ENCODE peak calls at places on chromosome 13, in four cellular contexts. One of them, this sample, is unnamed.

GRCh38 chr13:21799671-21800070 is 128.8 kb downstream of the FGF9 start:
- DNase-seq in cardiac fibroblast: no peak
- DNase-seq in astrocyte of the spinal cord: no peak
- DNase-seq in stomach: no peak
- DNase-seq in this sample: no peak

GRCh38 chr13:21925720-21926119 is 254.8 kb downstream of the FGF9 start:
- DNase-seq in cardiac fibroblast: no peak
- DNase-seq in stomach: no peak
- DNase-seq in astrocyte of the spinal cord: no peak
- DNase-seq in this sample: no peak

GRCh38 chr13:93535256-93535655 is 308.6 kb downstream of the GPC6 start:
- DNase-seq in cardiac fibroblast: peak
- DNase-seq in stomach: no peak
- DNase-seq in astrocyte of the spinal cord: peak
- DNase-seq in this sample: peak

GRCh38 chr13:77386880-77387606 is 60.1 kb upstream of the MYCBP2 start:
- DNase-seq in astrocyte of the spinal cord: peak
- DNase-seq in stomach: no peak
- DNase-seq in cardiac fibroblast: peak
- DNase-seq in this sample: no peak

GRCh38 chr13:106287351-106287750 is 248.1 kb downstream of the EFNB2 start:
- DNase-seq in stomach: no peak
- DNase-seq in cardiac fibroblast: no peak
- DNase-seq in astrocyte of the spinal cord: no peak
- DNase-seq in this sample: no peak

GRCh38 chr13:112859128-112859816 is 109.7 kb upstream of the MCF2L start:
- DNase-seq in stomach: no peak
- DNase-seq in astrocyte of the spinal cord: no peak
- DNase-seq in cardiac fibroblast: no peak
- DNase-seq in this sample: no peak

GRCh38 chr13:102724923-102725322 is 30.1 kb upstream of the METTL21C start:
- DNase-seq in astrocyte of the spinal cord: peak
- DNase-seq in stomach: no peak
- DNase-seq in cardiac fibroblast: peak
- DNase-seq in this sample: peak

GRCh38 chr13:113114511-113115362 is 7.9 kb upstream of the F10 start:
- DNase-seq in astrocyte of the spinal cord: no peak
- DNase-seq in cardiac fibroblast: no peak
- DNase-seq in stomach: peak
- DNase-seq in this sample: no peak

GRCh38 chr13:95624020-95624419 is 20.5 kb downstream of the DZIP1 start:
- DNase-seq in stomach: no peak
- DNase-seq in cardiac fibroblast: peak
- DNase-seq in astrocyte of the spinal cord: peak
- DNase-seq in this sample: peak

GRCh38 chr13:43728411-43728810 is 58.4 kb downstream of the ENOX1 start:
- DNase-seq in stomach: no peak
- DNase-seq in cardiac fibroblast: no peak
- DNase-seq in astrocyte of the spinal cord: no peak
- DNase-seq in this sample: no peak

GRCh38 chr13:99856021-99856420 is 115.5 kb downstream of the ZIC5 start:
- DNase-seq in astrocyte of the spinal cord: no peak
- DNase-seq in cardiac fibroblast: no peak
- DNase-seq in stomach: no peak
- DNase-seq in this sample: no peak

GRCh38 chr13:30881191-30881651 is 24.9 kb upstream of the MEDAG start:
- DNase-seq in cardiac fibroblast: peak
- DNase-seq in astrocyte of the spinal cord: no peak
- DNase-seq in stomach: no peak
- DNase-seq in this sample: no peak

GRCh38 chr13:31485183-31485582 is 254.1 kb upstream of the RXFP2 start:
- DNase-seq in stomach: no peak
- DNase-seq in cardiac fibroblast: peak
- DNase-seq in astrocyte of the spinal cord: no peak
- DNase-seq in this sample: peak

GRCh38 chr13:49238621-49239020 is 9.1 kb upstream of the CDADC1 start:
- DNase-seq in stomach: no peak
- DNase-seq in cardiac fibroblast: no peak
- DNase-seq in astrocyte of the spinal cord: no peak
- DNase-seq in this sample: no peak

GRCh38 chr13:113765241-113765910 is 6.3 kb downstream of the TMEM255B start:
- DNase-seq in stomach: no peak
- DNase-seq in astrocyte of the spinal cord: no peak
- DNase-seq in cardiac fibroblast: no peak
- DNase-seq in this sample: no peak

GRCh38 chr13:52851153-52851962 is 2.9 kb upstream of the PCDH8 start:
- DNase-seq in stomach: peak
- DNase-seq in astrocyte of the spinal cord: peak
- DNase-seq in cardiac fibroblast: peak
- DNase-seq in this sample: no peak

GRCh38 chr13:113647351-113648217 is 10.4 kb downstream of the ATP4B start:
- DNase-seq in astrocyte of the spinal cord: peak
- DNase-seq in cardiac fibroblast: peak
- DNase-seq in stomach: peak
- DNase-seq in this sample: peak

GRCh38 chr13:29993716-29994488 is 143.5 kb upstream of the UBL3 start:
- DNase-seq in cardiac fibroblast: no peak
- DNase-seq in astrocyte of the spinal cord: peak
- DNase-seq in stomach: no peak
- DNase-seq in this sample: peak

GRCh38 chr13:65789815-65790214 is 1440.3 kb downstream of the PCDH9 start:
- DNase-seq in cardiac fibroblast: peak
- DNase-seq in astrocyte of the spinal cord: peak
- DNase-seq in stomach: no peak
- DNase-seq in this sample: peak

GRCh38 chr13:110000534-110001345 is 214.4 kb upstream of the IRS2 start:
- DNase-seq in cardiac fibroblast: no peak
- DNase-seq in astrocyte of the spinal cord: no peak
- DNase-seq in stomach: no peak
- DNase-seq in this sample: no peak

GRCh38 chr13:22893149-22893548 is 287.6 kb upstream of the SGCG start:
- DNase-seq in cardiac fibroblast: no peak
- DNase-seq in astrocyte of the spinal cord: no peak
- DNase-seq in stomach: no peak
- DNase-seq in this sample: no peak

GRCh38 chr13:36767276-36767675 is 51.7 kb upstream of the RFXAP start:
- DNase-seq in cardiac fibroblast: no peak
- DNase-seq in stomach: no peak
- DNase-seq in astrocyte of the spinal cord: no peak
- DNase-seq in this sample: no peak

GRCh38 chr13:95644611-95645052 is at the start of gene DZIP1:
- DNase-seq in astrocyte of the spinal cord: peak
- DNase-seq in stomach: peak
- DNase-seq in cardiac fibroblast: peak
- DNase-seq in this sample: peak

GRCh38 chr13:19681517-19681916 is 48.1 kb downstream of the MPHOSPH8 start:
- DNase-seq in stomach: no peak
- DNase-seq in cardiac fibroblast: no peak
- DNase-seq in astrocyte of the spinal cord: peak
- DNase-seq in this sample: no peak

GRCh38 chr13:43132228-43132627 is 108.8 kb downstream of the DNAJC15 start:
- DNase-seq in astrocyte of the spinal cord: peak
- DNase-seq in stomach: peak
- DNase-seq in cardiac fibroblast: peak
- DNase-seq in this sample: peak

GRCh38 chr13:103066991-103067390 is 774 bp upstream of the SLC10A2 start:
- DNase-seq in stomach: no peak
- DNase-seq in astrocyte of the spinal cord: no peak
- DNase-seq in cardiac fibroblast: no peak
- DNase-seq in this sample: no peak

GRCh38 chr13:79593611-79594275 is 112.8 kb downstream of the NDFIP2 start:
- DNase-seq in stomach: no peak
- DNase-seq in astrocyte of the spinal cord: peak
- DNase-seq in cardiac fibroblast: peak
- DNase-seq in this sample: peak

GRCh38 chr13:50187352-50188029 is 172.2 kb downstream of the KCNRG start:
- DNase-seq in cardiac fibroblast: no peak
- DNase-seq in stomach: no peak
- DNase-seq in astrocyte of the spinal cord: no peak
- DNase-seq in this sample: no peak

GRCh38 chr13:101835920-101836319 is 383.4 kb downstream of the ITGBL1 start:
- DNase-seq in cardiac fibroblast: no peak
- DNase-seq in astrocyte of the spinal cord: no peak
- DNase-seq in stomach: no peak
- DNase-seq in this sample: no peak

GRCh38 chr13:58876473-58876872 is 1244.9 kb downstream of the PCDH17 start:
- DNase-seq in astrocyte of the spinal cord: no peak
- DNase-seq in stomach: no peak
- DNase-seq in cardiac fibroblast: no peak
- DNase-seq in this sample: no peak

GRCh38 chr13:81446441-81446840 is 1105.5 kb upstream of the SPRY2 start:
- DNase-seq in cardiac fibroblast: no peak
- DNase-seq in astrocyte of the spinal cord: no peak
- DNase-seq in stomach: no peak
- DNase-seq in this sample: peak

DNA sequence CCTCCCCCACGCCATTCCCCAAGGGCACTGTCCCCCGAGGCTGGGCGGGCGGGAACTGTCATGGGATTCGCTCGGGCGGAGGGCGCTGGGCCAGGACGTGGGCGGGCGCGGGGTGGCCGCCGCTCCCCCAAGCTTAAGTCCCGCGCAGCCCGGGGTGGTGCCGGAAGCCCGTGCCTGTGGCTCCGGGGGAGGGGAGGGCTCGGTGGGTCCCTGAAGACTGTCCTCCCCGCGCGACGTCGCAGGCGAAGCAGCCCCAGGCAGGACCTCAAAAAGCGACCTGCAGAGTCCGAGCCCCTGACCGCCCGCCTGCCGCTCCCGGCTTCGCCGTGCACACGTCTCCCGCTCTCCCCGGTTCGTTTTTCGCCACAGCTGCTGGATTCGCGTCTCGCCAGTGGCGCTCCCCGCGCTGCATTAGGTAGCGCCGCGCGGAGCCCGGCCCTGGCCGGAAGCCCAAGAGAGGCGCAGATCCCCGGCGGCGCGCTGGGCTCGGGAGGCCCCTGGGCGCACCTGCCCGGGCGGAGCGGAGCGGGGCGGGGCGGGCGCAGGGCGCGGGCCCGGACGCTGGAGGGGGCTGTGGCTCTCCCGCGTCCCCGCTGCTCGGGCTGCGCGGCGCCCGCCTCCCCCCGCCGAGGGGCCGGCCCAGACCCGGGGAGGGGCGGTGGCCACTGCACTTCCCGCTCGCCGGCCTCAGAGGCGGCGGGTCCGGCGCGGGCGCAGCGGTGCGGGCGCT is at the start of gene FARP1:
- DNase-seq in astrocyte of the spinal cord: peak
- DNase-seq in stomach: peak
- DNase-seq in cardiac fibroblast: peak
- DNase-seq in this sample: peak
- TF ChIP-seq CTCF in astrocyte of the spinal cord: peak
- TF ChIP-seq CTCF in stomach: no peak
- TF ChIP-seq CTCF in cardiac fibroblast: no peak
- TF ChIP-seq CTCF in this sample: peak

GRCh38 chr13:68808456-68808855 is 1299.2 kb upstream of the ATXN8OS start:
- DNase-seq in astrocyte of the spinal cord: peak
- DNase-seq in stomach: no peak
- DNase-seq in cardiac fibroblast: no peak
- DNase-seq in this sample: no peak

GRCh38 chr13:68813397-68813796 is 1294.2 kb upstream of the ATXN8OS start:
- DNase-seq in astrocyte of the spinal cord: no peak
- DNase-seq in cardiac fibroblast: no peak
- DNase-seq in stomach: no peak
- DNase-seq in this sample: no peak

GRCh38 chr13:68806125-68806524 is 1301.5 kb upstream of the ATXN8OS start:
- DNase-seq in cardiac fibroblast: no peak
- DNase-seq in stomach: no peak
- DNase-seq in astrocyte of the spinal cord: no peak
- DNase-seq in this sample: no peak

GRCh38 chr13:68810660-68811059 is 1297.0 kb upstream of the ATXN8OS start:
- DNase-seq in cardiac fibroblast: no peak
- DNase-seq in astrocyte of the spinal cord: no peak
- DNase-seq in stomach: no peak
- DNase-seq in this sample: no peak
- TF ChIP-seq CTCF in cardiac fibroblast: no peak
- TF ChIP-seq CTCF in astrocyte of the spinal cord: peak
- TF ChIP-seq CTCF in stomach: no peak
- TF ChIP-seq CTCF in this sample: no peak

DNA sequence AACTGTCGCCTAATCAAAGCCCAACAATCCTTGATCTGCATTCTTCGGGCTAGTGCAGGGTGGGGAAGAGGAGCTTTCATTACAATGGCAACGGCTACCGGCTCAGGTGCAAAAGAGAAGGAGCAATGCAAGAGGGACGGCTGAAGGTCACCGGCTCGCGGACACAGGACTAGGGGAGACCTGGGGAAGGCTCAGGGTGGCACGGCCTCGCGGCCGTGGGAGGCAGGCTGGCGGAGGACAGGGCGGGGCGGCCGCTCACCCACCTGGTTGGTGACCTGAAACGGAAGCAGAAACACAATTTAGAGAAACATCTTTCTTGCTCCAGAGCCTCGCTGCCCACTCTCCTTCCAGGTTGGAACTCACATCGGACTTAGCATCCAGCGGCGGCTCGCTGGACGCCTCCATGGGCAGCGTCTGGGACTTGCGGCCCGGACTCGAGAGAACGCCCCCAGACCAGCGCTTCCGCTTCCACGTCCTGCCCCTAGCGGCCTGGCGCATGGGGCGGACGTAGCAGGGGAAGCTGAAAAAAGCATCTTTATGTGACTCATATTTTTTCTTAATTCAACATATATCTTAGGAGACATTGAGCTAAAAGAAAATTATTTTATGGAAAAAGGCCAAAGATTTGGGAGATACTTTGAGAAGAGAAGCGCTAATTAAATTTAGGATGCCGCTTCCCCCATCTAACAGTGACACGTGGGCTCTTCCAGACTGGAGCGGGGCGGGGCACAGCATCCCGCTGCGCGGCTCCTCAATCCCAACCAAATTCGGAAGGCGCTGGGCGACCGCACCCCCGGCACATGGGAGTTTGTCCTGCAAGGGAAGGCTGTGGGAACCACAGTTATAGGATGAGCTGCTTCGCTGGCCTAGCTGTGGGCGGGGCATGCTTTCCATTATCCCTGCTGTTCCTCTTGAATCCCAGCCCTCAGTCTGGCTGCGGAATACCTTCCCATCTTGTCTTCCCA is at the start of gene COMMD6:
- DNase-seq in cardiac fibroblast: peak
- DNase-seq in astrocyte of the spinal cord: peak
- DNase-seq in stomach: peak
- DNase-seq in this sample: peak
- TF ChIP-seq CTCF in cardiac fibroblast: peak
- TF ChIP-seq CTCF in astrocyte of the spinal cord: peak
- TF ChIP-seq CTCF in stomach: no peak
- TF ChIP-seq CTCF in this sample: peak

DNA sequence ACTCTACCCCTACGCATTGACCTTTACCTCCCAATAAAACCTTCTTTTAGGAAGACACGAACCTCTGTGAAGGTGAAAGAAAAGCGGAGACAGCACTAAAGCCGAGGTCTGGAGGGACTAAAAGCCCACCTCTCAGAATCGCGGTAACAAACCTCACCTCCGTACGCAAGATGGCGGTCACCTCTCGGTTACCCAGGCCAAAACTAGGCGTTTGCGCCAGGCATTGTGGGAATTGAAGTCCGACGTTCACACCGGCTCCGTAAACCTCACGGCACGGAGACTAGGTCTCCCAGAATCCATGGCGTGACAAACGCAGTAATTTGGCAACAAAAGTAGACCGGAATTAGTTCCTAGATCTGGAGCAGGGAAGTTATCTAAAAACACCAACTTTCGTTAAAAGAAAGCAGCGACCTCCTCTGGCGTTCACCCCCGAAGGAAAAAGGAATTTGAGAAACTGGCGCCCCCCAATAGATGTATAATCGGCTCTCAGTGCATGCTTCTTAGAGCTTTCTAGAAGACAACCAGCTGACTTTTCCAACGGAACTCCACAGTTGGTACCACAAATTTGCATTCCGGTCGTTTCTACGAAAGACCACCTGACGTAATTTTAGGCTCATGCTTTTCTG is at the start of gene N4BP2L2:
- DNase-seq in stomach: peak
- DNase-seq in astrocyte of the spinal cord: peak
- DNase-seq in cardiac fibroblast: peak
- DNase-seq in this sample: peak
- TF ChIP-seq CTCF in stomach: no peak
- TF ChIP-seq CTCF in astrocyte of the spinal cord: peak
- TF ChIP-seq CTCF in cardiac fibroblast: peak
- TF ChIP-seq CTCF in this sample: peak